ENCODE peak calls at places on chromosomes 5 and 9, in six cellular contexts. I is AG04450; V is dorsolateral prefrontal cortex; B is ELF-1; F is CD8-positive, alpha-beta T cell; K is fibroblast of mammary gland. C is an unnamed sample.
A peak's percentile ranks its signal among the peaks of the same experiment; 100 is the strongest.

GRCh38 chr5:40165789-40166728 is 513.7 kb upstream of the PTGER4 start:
- DNase-seq in K (peak; percentile 38), F (no peak), B (no peak), I (no peak), V (no peak), C (no peak)

GRCh38 chr5:3349704-3350565 is 245.7 kb upstream of the IRX1 start:
- DNase-seq in V (no peak), B (no peak), F (no peak), I (no peak), K (no peak), C (no peak)

GRCh38 chr5:45410304-45410995 is 285.7 kb downstream of the HCN1 start:
- DNase-seq in I (no peak), K (no peak), V (no peak), B (no peak), F (no peak), C (no peak)

GRCh38 chr9:23669776-23670175 is 156.3 kb downstream of the ELAVL2 start:
- DNase-seq in B (no peak), I (no peak), V (no peak), K (no peak), F (no peak), C (no peak)

GRCh38 chr5:1564182-1564748 is 40.5 kb upstream of the LPCAT1 start:
- DNase-seq in K (peak; percentile 84), B (no peak), F (no peak), V (no peak), I (no peak), C (no peak)

GRCh38 chr5:157366741-157367684 is 93.0 kb upstream of the NIPAL4 start:
- DNase-seq in B (peak; percentile 67), V (peak; percentile 39), K (peak; percentile 81), F (no peak), I (peak; percentile 54), C (no peak)

GRCh38 chr9:85392270-85392669 is 349.5 kb downstream of the AGTPBP1 start:
- DNase-seq in B (no peak), I (no peak), V (no peak), F (no peak), K (no peak), C (no peak)

GRCh38 chr9:125142560-125143376 is 560 bp downstream of the SCAI start:
- DNase-seq in K (no peak), I (no peak), F (peak; percentile 3), B (peak; percentile 15), V (no peak), C (peak; percentile 46)

GRCh38 chr5:134111741-134112647 is 2.5 kb upstream of the TCF7 start:
- DNase-seq in F (no peak), B (no peak), V (no peak), K (peak; percentile 58), I (no peak), C (no peak)

GRCh38 chr5:119255571-119256356 is 100.1 kb upstream of the TNFAIP8 start:
- DNase-seq in F (no peak), V (no peak), I (no peak), B (peak; percentile 91), K (peak; percentile 48), C (no peak)

GRCh38 chr9:114016629-114017423 is 61.3 kb downstream of the AMBP start:
- DNase-seq in F (no peak), B (no peak), V (peak; percentile 15), K (no peak), I (no peak), C (no peak)

GRCh38 chr5:73442960-73443627 is 5.5 kb downstream of the FOXD1 start:
- DNase-seq in V (no peak), F (no peak), I (no peak), B (no peak), K (no peak), C (no peak)

GRCh38 chr5:175711472-175712312 is 53.8 kb downstream of the HRH2 start:
- DNase-seq in F (no peak), B (no peak), K (no peak), V (peak; percentile 21), I (no peak), C (no peak)